ENCODE peak calls at places on chromosomes 13 and 19, in ten cellular contexts. A is AG04450; G is heart left ventricle; I is mesendoderm; K is ascending aorta; Y is H1; T is uterus; L is tibial artery; W is effector memory CD4-positive, alpha-beta T cell; S is CD8-positive, alpha-beta T cell. C is an unnamed sample.

GRCh38 chr19:18475762-18476331 is 37.9 kb upstream of the ISYNA1 start:
- DNase-seq in A (no peak), G (no peak), I (no peak), K (no peak), Y (no peak), T (no peak), L (no peak), W (no peak), S (no peak), C (no peak)

GRCh38 chr13:113567681-113568080 is 16.9 kb upstream of the TFDP1 start:
- DNase-seq in A (no peak), G (no peak), I (no peak), K (no peak), Y (no peak), T (no peak), L (no peak), W (no peak), S (no peak), C (no peak)

GRCh38 chr19:54434862-54435174 is 14.2 kb upstream of the LENG8 start:
- DNase-seq in A (no peak), G (no peak), I (no peak), K (no peak), Y (no peak), T (no peak), L (no peak), W (no peak), S (no peak), C (no peak)

GRCh38 chr19:53892981-53893325 is 11.0 kb downstream of the PRKCG start:
- DNase-seq in A (no peak), G (no peak), I (peak; percentile 72), K (no peak), Y (no peak), T (no peak), L (no peak), W (no peak), S (no peak), C (no peak)

GRCh38 chr19:50332014-50332263 is 2.8 kb upstream of the KCNC3 start:
- DNase-seq in A (no peak), G (no peak), I (no peak), K (no peak), Y (no peak), T (no peak), L (no peak), W (no peak), S (no peak), C (no peak)

GRCh38 chr13:107025991-107026390 is 458.1 kb upstream of the ARGLU1 start:
- DNase-seq in A (no peak), G (peak; percentile 33), I (peak; percentile 13), K (peak; percentile 95), Y (no peak), T (peak; percentile 19), L (peak; percentile 90), W (no peak), S (no peak), C (no peak)

GRCh38 chr13:110231348-110232047 is 75.5 kb downstream of the COL4A1 start:
- DNase-seq in A (no peak), G (no peak), I (no peak), K (no peak), Y (no peak), T (no peak), L (no peak), W (no peak), S (no peak), C (peak; percentile 10)

GRCh38 chr19:13707901-13708300 is 56.4 kb upstream of the MRI1 start:
- DNase-seq in A (no peak), G (no peak), I (no peak), K (no peak), Y (no peak), T (no peak), L (no peak), W (no peak), S (no peak), C (no peak)

GRCh38 chr19:17073869-17074627 is 1.2 kb downstream of the HAUS8 start:
- DNase-seq in A (no peak), G (no peak), I (peak; percentile 66), K (no peak), Y (no peak), T (no peak), L (no peak), W (no peak), S (no peak), C (no peak)

GRCh38 chr19:43425567-43426392 is 11.1 kb downstream of the TEX101 start:
- DNase-seq in A (no peak), G (no peak), I (peak; percentile 46), K (no peak), Y (no peak), T (no peak), L (no peak), W (no peak), S (peak; percentile 25), C (no peak)

GRCh38 chr13:38821753-38822551 is 135.1 kb downstream of the FREM2 start:
- DNase-seq in A (no peak), G (no peak), I (peak; percentile 66), K (no peak), Y (no peak), T (no peak), L (no peak), W (no peak), S (no peak), C (peak; percentile 55)

GRCh38 chr19:2974342-2974932 is 2.9 kb upstream of the TLE6 start:
- DNase-seq in A (no peak), G (peak; percentile 64), I (no peak), K (no peak), Y (no peak), T (peak; percentile 84), L (peak; percentile 81), W (no peak), S (no peak), C (no peak)

GRCh38 chr19:16519230-16519687 is 23.0 kb downstream of the CHERP start:
- DNase-seq in A (no peak), G (no peak), I (no peak), K (no peak), Y (no peak), T (no peak), L (no peak), W (no peak), S (no peak), C (no peak)

GRCh38 chr19:45779231-45780145 is 2.8 kb downstream of the DMPK start:
- DNase-seq in A (no peak), G (peak; percentile 77), I (peak; percentile 95), K (peak; percentile 89), Y (peak; percentile 77), T (peak; percentile 96), L (peak; percentile 86), W (peak; percentile 73), S (peak; percentile 65), C (peak; percentile 83)

GRCh38 chr13:74218291-74218690 is 84.1 kb upstream of the KLF12 start:
- DNase-seq in A (no peak), G (no peak), I (no peak), K (no peak), Y (no peak), T (no peak), L (no peak), W (no peak), S (no peak), C (no peak)

DNA sequence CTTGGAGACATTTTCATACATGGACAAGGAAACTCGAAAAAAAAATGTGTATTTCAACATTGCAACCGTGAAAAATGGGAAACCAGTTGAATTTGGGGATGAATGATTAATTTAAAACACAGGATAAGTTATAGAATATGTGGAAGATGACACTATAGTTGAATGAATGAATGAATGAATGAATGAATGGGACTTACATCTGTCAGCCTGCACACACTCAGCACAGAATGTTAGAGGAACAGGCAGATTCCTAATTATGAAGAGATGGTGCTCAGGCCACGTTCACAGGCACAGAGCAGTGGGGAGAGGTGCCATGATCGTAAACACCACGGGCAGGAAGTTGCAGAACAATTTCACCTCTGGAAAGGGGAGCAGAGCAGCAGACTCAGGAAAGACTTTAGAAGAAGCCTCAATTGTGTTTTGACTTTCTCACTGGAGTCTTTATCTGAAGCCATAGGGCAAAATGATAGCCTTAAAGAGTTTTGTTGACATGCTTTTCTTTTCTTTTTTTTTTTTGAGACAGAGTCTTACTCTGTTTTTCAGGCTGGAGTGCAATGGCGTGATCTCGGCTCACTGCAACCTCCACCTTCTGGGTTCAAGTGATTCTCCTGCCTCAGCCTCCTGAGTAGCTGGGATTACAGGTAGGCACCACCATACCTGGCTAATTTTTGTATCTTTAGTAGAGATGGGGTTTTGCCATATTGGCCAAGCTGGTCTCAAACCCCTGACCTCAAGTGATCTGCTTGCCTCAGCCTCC is 4.9 kb upstream of the SULT2A1 start:
- DNase-seq in A (no peak), G (no peak), I (no peak), K (no peak), Y (no peak), T (no peak), L (no peak), W (no peak), S (no peak), C (no peak)
- H3K27ac ChIP-seq in A (no peak overlapping the region), G (no peak overlapping the region), I (peak overlapping the region; percentile 10), K (no peak overlapping the region), Y (peak overlapping the region; percentile 66), T (peak overlapping the region; percentile 21), L (no peak overlapping the region), W (no peak overlapping the region), S (no peak overlapping the region), C (no peak overlapping the region)

DNA sequence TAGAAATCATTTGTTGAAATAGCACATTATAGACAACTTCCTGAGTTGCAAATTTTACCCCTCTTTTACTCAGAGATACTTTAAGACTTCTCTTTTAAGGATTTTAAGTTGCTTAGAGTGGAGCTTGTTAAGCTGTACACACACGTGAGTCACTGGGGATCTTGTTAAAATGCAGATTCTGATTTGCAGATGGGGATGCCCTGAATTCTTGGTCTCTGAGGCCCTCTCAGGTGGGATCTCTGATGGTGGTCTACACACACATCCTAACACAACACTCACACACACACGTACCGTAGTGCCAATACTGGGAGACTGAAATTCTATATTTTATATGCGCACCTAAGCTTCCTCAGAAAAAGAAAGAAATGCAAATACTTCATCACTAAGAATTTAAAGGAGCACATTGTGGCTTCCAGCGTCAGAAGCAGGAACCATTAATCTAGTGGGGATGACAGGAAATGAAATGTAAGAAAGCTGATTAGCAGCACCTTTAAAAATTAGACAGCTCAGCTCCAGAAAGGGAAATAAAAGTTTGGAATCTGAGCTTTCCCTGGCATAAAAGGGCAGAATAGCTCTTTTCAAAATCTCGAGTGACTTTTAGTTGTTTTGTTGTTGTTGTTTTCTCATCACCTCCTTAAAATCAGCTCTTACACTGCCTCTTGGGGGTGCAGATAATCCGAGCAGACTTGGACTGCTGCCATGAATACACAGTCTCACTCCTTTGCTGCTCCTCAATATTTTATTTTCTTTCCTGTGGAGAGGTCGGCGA is 788.1 kb downstream of the UQCRFS1 start:
- DNase-seq in A (no peak), G (no peak), I (peak; percentile 59), K (no peak), Y (no peak), T (peak; percentile 21), L (no peak), W (no peak), S (no peak), C (no peak)
- H3K27ac ChIP-seq in A (no peak overlapping the region), G (no peak overlapping the region), I (peak overlapping the region; percentile 35), K (no peak overlapping the region), Y (peak overlapping the region; percentile 66), T (peak overlapping the region; percentile 53), L (no peak overlapping the region), W (no peak overlapping the region), S (no peak overlapping the region), C (no peak overlapping the region)

GRCh38 chr13:105579821-105580707 is 955.4 kb downstream of the EFNB2 start:
- DNase-seq in A (no peak), G (no peak), I (no peak), K (no peak), Y (no peak), T (no peak), L (no peak), W (no peak), S (no peak), C (peak; percentile 84)
- H3K27ac ChIP-seq in A (no peak overlapping the region), G (no peak overlapping the region), I (no peak overlapping the region), K (no peak overlapping the region), Y (no peak overlapping the region), T (no peak overlapping the region), L (no peak overlapping the region), W (no peak overlapping the region), S (no peak overlapping the region), C (no peak overlapping the region)

GRCh38 chr13:97200081-97200942 is 21.8 kb upstream of the MBNL2 start:
- DNase-seq in A (no peak), G (no peak), I (no peak), K (no peak), Y (no peak), T (no peak), L (no peak), W (no peak), S (no peak), C (no peak)
- H3K27ac ChIP-seq in A (peak overlapping the region; percentile 22), G (no peak overlapping the region), I (no peak overlapping the region), K (no peak overlapping the region), Y (no peak overlapping the region), T (no peak overlapping the region), L (no peak overlapping the region), W (no peak overlapping the region), S (no peak overlapping the region), C (no peak overlapping the region)

C was measured in foreskin keratinocyte.